ENCODE peak calls at places on chromosomes 11 and 22, in five cellular contexts. C, E, M, K and J are unnamed samples.

GRCh38 chr22:44658371-44658953 is 43.5 kb upstream of the PRR5 start:
- DNase-seq in C (no peak), E (no peak), M (no peak), K (no peak), J (no peak)

GRCh38 chr11:45593992-45594391 is 71.4 kb downstream of the CHST1 start:
- DNase-seq in C (peak; percentile 17), E (peak; percentile 62), M (no peak), K (no peak), J (peak; percentile 39)

GRCh38 chr22:49380095-49380827 is 447.4 kb downstream of the BRD1 start:
- DNase-seq in C (no peak), E (no peak), M (no peak), K (no peak), J (no peak)

GRCh38 chr11:396511-396947 is 2.5 kb downstream of the PKP3 start:
- DNase-seq in C (peak; percentile 33), E (no peak), M (no peak), K (peak; percentile 46), J (no peak)

GRCh38 chr11:95296165-95296564 is 65.2 kb upstream of the SESN3 start:
- DNase-seq in C (no peak), E (no peak), M (no peak), K (no peak), J (no peak)

GRCh38 chr11:64314146-64314804 is 3.1 kb downstream of the TRMT112 start:
- DNase-seq in C (no peak), E (no peak), M (no peak), K (no peak), J (no peak)

GRCh38 chr11:69054397-69055211 is 5.9 kb downstream of the TPCN2 start:
- DNase-seq in C (no peak), E (no peak), M (no peak), K (no peak), J (no peak)

GRCh38 chr11:17224727-17225126 is 16.9 kb upstream of the PIK3C2A start:
- DNase-seq in C (no peak), E (no peak), M (no peak), K (no peak), J (no peak)

GRCh38 chr11:2762451-2762850 is 62.7 kb upstream of the KCNQ1OT1 start:
- DNase-seq in C (no peak), E (no peak), M (no peak), K (peak; percentile 5), J (no peak)

GRCh38 chr11:118106789-118107335 is 20.1 kb upstream of the SMIM35 start:
- DNase-seq in C (no peak), E (no peak), M (no peak), K (no peak), J (no peak)

GRCh38 chr11:10751581-10751940 is 515 bp downstream of the CTR9 start:
- DNase-seq in C (no peak), E (no peak), M (no peak), K (no peak), J (no peak)

GRCh38 chr11:66815646-66816045 is 27.6 kb upstream of the RCE1 start:
- DNase-seq in C (no peak), E (no peak), M (no peak), K (no peak), J (no peak)

GRCh38 chr11:115544422-115544821 is 40.2 kb upstream of the CADM1 start:
- DNase-seq in C (no peak), E (no peak), M (no peak), K (no peak), J (no peak)

GRCh38 chr22:36220457-36220921 is 18.8 kb downstream of the APOL2 start:
- DNase-seq in C (no peak), E (no peak), M (no peak), K (no peak), J (no peak)

GRCh38 chr22:36860438-36860820 is 377 bp upstream of the NCF4 start:
- DNase-seq in C (no peak), E (no peak), M (no peak), K (no peak), J (no peak)

GRCh38 chr11:68780829-68781228 is 29.5 kb upstream of the TESMIN start:
- DNase-seq in C (peak; percentile 34), E (peak; percentile 90), M (peak; percentile 31), K (peak; percentile 79), J (peak; percentile 4)

GRCh38 chr11:119316017-119316728 is 757 bp downstream of the MCAM start:
- DNase-seq in C (no peak), E (peak; percentile 55), M (no peak), K (no peak), J (no peak)

GRCh38 chr22:31439805-31440204 is 40.4 kb downstream of the DRG1 start:
- DNase-seq in C (no peak), E (no peak), M (no peak), K (no peak), J (no peak)

GRCh38 chr22:19932367-19933206 is 9.0 kb upstream of the COMT start:
- DNase-seq in C (no peak), E (no peak), M (no peak), K (no peak), J (no peak)

GRCh38 chr22:39166547-39166946 is 14.1 kb upstream of the CBX7 start:
- DNase-seq in C (no peak), E (no peak), M (no peak), K (no peak), J (no peak)

GRCh38 chr11:132604446-132604845 is 927.9 kb downstream of the OPCML start:
- DNase-seq in C (no peak), E (no peak), M (no peak), K (no peak), J (no peak)

GRCh38 chr22:22168190-22168940 is 76.2 kb upstream of the VPREB1 start:
- DNase-seq in C (no peak), E (peak; percentile 93), M (no peak), K (no peak), J (peak; percentile 88)

GRCh38 chr11:120182790-120183491 is 27.9 kb upstream of the OAF start:
- DNase-seq in C (peak; percentile 60), E (no peak), M (no peak), K (peak; percentile 77), J (no peak)

GRCh38 chr11:12455938-12456337 is 78.6 kb downstream of the PARVA start:
- DNase-seq in C (no peak), E (no peak), M (no peak), K (no peak), J (no peak)
- TF ChIP-seq SP1 in C (no peak), E (no peak), M (no peak), K (no peak), J (no peak)

DNA sequence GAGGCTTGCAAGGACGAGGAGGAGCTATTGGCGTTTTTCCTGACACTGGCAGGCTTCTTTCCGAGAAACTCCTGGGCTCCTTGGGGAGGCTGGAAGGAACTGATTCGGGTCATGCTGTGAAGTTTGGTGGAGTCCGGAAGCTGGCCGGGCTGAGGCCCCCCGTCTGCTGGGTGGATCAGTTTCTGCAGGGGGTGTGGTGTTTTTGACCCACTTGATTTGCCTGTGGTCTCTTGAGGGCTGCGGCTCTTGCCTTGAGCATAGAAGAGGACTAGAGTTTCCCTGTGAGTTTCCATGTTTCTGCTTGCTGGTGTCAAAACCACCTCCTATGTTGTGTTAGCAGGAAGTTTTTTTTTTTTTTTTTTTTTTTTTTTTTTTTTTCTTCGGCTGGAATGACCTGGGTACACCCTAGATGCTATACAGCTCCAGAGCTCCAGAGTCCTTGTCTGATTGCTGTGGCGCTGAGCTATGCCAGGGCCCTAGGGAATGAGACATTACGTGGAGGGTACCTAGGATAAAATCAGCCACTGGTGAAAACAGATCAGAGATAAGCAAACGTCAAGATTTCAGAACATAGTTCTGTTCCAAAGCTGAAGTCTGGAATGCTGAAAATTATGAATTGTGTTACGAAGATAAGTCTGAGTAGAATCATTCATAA is 728 bp downstream of the TBC1D22A start:
- DNase-seq in C (no peak), E (peak; percentile 35), M (no peak), K (no peak), J (no peak)
- TF ChIP-seq SP1 in C (no peak), E (no peak), M (no peak), K (no peak), J (no peak)

GRCh38 chr11:48055292-48056132 is 75.2 kb downstream of the PTPRJ start:
- DNase-seq in C (no peak), E (no peak), M (no peak), K (no peak), J (no peak)

GRCh38 chr11:48051217-48051848 is 71.0 kb downstream of the PTPRJ start:
- DNase-seq in C (no peak), E (no peak), M (no peak), K (no peak), J (no peak)

GRCh38 chr11:48054994-48055291 is 74.6 kb downstream of the PTPRJ start:
- DNase-seq in C (no peak), E (no peak), M (no peak), K (no peak), J (no peak)

GRCh38 chr11:48050304-48050703 is 69.9 kb downstream of the PTPRJ start:
- DNase-seq in C (no peak), E (no peak), M (no peak), K (no peak), J (no peak)

DNA sequence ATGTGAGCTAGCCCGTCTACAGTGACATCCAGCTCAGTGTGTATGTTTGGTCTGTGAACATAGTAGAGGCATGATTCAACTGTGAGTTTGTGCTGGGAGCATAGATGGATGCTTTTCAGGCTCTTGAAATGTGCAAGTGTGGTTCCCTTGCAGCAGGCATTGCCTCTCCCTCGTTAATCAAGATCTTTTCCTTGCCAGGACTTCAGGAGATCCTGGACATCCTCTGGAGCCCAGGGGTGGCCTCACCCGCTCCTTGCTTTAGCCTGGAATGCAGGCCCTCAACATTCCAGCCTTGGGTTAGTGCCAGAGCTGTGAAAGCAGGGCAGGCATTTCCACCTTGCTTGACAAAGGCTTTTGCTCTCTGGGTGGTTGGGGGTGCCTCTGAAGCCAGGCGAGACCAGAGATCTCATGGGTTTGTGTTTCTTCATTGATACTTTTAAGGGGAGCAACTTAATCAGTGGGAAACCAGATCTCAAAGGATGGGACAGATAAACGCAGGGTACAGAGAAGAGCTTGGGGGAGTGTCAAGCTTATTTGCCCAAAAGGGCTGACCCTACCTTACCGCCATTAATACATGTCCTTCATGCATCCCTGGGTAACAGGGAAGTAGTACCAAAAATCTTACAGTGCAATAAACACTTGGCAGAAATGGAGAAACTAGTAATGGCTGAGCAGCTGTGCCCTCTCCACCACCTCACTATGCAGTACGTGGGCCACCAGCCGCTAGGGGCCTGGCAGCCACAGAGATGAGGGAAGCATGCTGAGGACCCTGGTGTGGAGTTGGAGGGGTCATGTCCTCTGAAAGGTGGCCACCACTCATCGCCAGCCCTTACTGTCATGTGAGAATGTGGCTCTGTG is 72.1 kb downstream of the PTPRJ start:
- DNase-seq in C (no peak), E (no peak), M (peak; percentile 53), K (peak; percentile 58), J (peak; percentile 19)
- TF ChIP-seq SP1 in C (no peak), E (no peak), M (peak; percentile 91), K (no peak), J (peak; percentile 48)

DNA sequence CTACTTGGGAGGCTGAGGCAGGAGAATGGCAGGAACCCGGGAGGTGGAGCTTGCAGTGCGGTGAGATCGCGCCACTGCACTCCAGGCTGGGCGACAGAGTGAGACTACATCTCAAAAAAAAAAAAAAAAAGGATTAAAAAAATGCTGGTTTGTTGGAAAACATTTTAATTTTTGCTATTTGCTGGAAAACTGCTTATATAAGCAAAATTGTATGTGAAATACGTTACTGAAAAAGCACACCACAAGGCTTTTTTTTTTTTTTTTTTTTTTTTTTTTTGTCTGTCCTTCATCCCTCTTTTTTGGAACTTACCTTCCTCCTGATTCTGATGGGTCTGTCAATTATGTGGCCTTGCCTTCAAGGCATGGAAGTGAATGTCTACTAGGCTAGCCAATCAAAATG is 40.8 kb downstream of the DCDC1 start:
- DNase-seq in C (no peak), E (no peak), M (no peak), K (no peak), J (no peak)
- TF ChIP-seq SP1 in C (no peak), E (no peak), M (no peak), K (no peak), J (no peak)